ENCODE peak calls at places on chromosomes 16 and 17, in five cellular contexts. Y is activated naive CD8-positive, alpha-beta T cell treated with anti-CD3 and anti-CD28 coated beads for 36 hours; P is HAP-1; Z is T-helper 22 cell; N is NCI-H460. D is an unnamed sample.

GRCh38 chr17:67434061-67434525 is 57.0 kb downstream of the PITPNC1 start:
- DNase-seq in Y (peak), Z (peak), N (no peak), P (no peak), D (no peak)

GRCh38 chr17:58328195-58329034 is at the start of gene TSPOAP1:
- DNase-seq in N (no peak), P (no peak), Y (peak), Z (peak), D (no peak)

GRCh38 chr16:73176577-73177013 is 128.7 kb upstream of the ZFHX3 start:
- DNase-seq in Z (no peak), N (peak), Y (no peak), P (no peak), D (peak)

GRCh38 chr17:55317284-55317683 is 52.5 kb downstream of the HLF start:
- DNase-seq in N (no peak), P (no peak), Y (no peak), Z (no peak), D (no peak)

GRCh38 chr17:79137015-79137770 is 62.6 kb downstream of the ENGASE start:
- DNase-seq in Z (no peak), Y (no peak), N (no peak), P (no peak), D (no peak)

GRCh38 chr16:52463904-52464303 is 83.0 kb downstream of the TOX3 start:
- DNase-seq in P (no peak), Z (no peak), N (no peak), Y (no peak), D (no peak)

GRCh38 chr16:52393448-52393847 is 153.5 kb downstream of the TOX3 start:
- DNase-seq in Y (no peak), Z (no peak), P (no peak), N (no peak), D (no peak)

GRCh38 chr16:2919511-2920255 is 8.0 kb downstream of the FLYWCH1 start:
- DNase-seq in N (peak), Z (peak), Y (peak), P (peak), D (peak)

GRCh38 chr17:51848451-51848850 is 310.1 kb downstream of the CA10 start:
- DNase-seq in P (no peak), Y (no peak), Z (no peak), N (no peak), D (peak)

GRCh38 chr17:21046215-21046614 is 3.4 kb upstream of the USP22 start:
- DNase-seq in P (no peak), Z (no peak), N (no peak), Y (no peak), D (no peak)

GRCh38 chr16:88924834-88925539 is 52.0 kb downstream of the CBFA2T3 start:
- DNase-seq in Z (no peak), Y (peak), N (peak), P (peak), D (no peak)

GRCh38 chr16:9384141-9384540 is 292.7 kb downstream of the HAPSTR1 start:
- DNase-seq in Z (no peak), P (no peak), N (no peak), Y (no peak), D (no peak)

GRCh38 chr16:29825145-29826044 is 5.1 kb downstream of the MVP start:
- DNase-seq in Z (no peak), Y (peak), N (no peak), P (no peak), D (peak)

GRCh38 chr16:47017636-47018035 is 44.2 kb upstream of the DNAJA2 start:
- DNase-seq in Y (no peak), N (no peak), Z (no peak), P (no peak), D (no peak)

GRCh38 chr17:47252766-47253512 is 688 bp upstream of the ITGB3 start:
- DNase-seq in N (no peak), Z (no peak), Y (no peak), P (no peak), D (no peak)

GRCh38 chr16:67425581-67425980 is 5.3 kb upstream of the HSD11B2 start:
- DNase-seq in P (no peak), N (no peak), Y (no peak), Z (no peak), D (no peak)

GRCh38 chr16:49484454-49484853 is 110.8 kb downstream of the C16orf78 start:
- DNase-seq in N (no peak), Y (peak), Z (no peak), P (peak), D (no peak)

GRCh38 chr17:35449371-35449931 is 885 bp upstream of the SLFN13 start:
- DNase-seq in P (no peak), N (no peak), Y (no peak), Z (no peak), D (no peak)

GRCh38 chr16:4517812-4518211 is 20.8 kb downstream of the CDIP1 start:
- DNase-seq in P (peak), N (peak), Z (no peak), Y (no peak), D (no peak)

GRCh38 chr16:19131809-19132777 is 18.3 kb downstream of the ITPRIPL2 start:
- DNase-seq in Y (no peak), P (no peak), N (peak), Z (no peak), D (no peak)

GRCh38 chr17:12406623-12407228 is 259.0 kb upstream of the MYOCD start:
- DNase-seq in Z (no peak), N (no peak), P (no peak), Y (no peak), D (no peak)

GRCh38 chr16:89983550-89983949 is 35.0 kb downstream of the DEF8 start:
- DNase-seq in P (no peak), N (no peak), Y (no peak), Z (no peak), D (no peak)

GRCh38 chr17:63843387-63844292 is 1.2 kb upstream of the SMARCD2 start:
- DNase-seq in Y (no peak), P (no peak), N (no peak), Z (no peak), D (no peak)

GRCh38 chr16:79871906-79872305 is 271.4 kb upstream of the MAF start:
- DNase-seq in N (no peak), Z (no peak), P (no peak), Y (no peak), D (no peak)

GRCh38 chr17:58252141-58252540 is 13.8 kb downstream of the LPO start:
- DNase-seq in P (no peak), Z (no peak), N (no peak), Y (no peak), D (no peak)